ENCODE peak calls at places on chromosomes 5 and 9, in seven cellular contexts. X, R, L, P, J, W and Z are unnamed samples.
A peak's percentile ranks its signal among the peaks of the same experiment; 100 is the strongest.

GRCh38 chr5:35129921-35130485 is 82.3 kb upstream of the AGXT2 start:
- DNase-seq in L (peak; percentile 65), R (no peak), W (no peak), P (no peak), J (no peak), X (no peak), Z (no peak)

GRCh38 chr5:96687812-96688453 is 25.8 kb downstream of the CAST start:
- DNase-seq in J (peak; percentile 80), L (peak; percentile 83), P (no peak), X (no peak), W (no peak), R (no peak), Z (no peak)

GRCh38 chr9:131296906-131297500 is 7.5 kb downstream of the PLPP7 start:
- DNase-seq in W (no peak), R (no peak), L (no peak), X (no peak), J (no peak), P (no peak), Z (no peak)

GRCh38 chr5:76641514-76642120 is 18.4 kb upstream of the F2RL2 start:
- DNase-seq in X (no peak), R (no peak), P (peak; percentile 43), J (peak; percentile 85), L (peak; percentile 87), W (peak; percentile 68), Z (peak; percentile 27)

GRCh38 chr9:78215706-78216105 is 20.2 kb upstream of the CEP78 start:
- DNase-seq in X (no peak), P (no peak), L (no peak), J (peak; percentile 36), W (no peak), R (no peak), Z (no peak)

GRCh38 chr9:28774433-28775029 is 1201.2 kb upstream of the C9orf72 start:
- DNase-seq in J (peak; percentile 62), X (no peak), P (no peak), R (no peak), W (no peak), L (peak; percentile 31), Z (no peak)

GRCh38 chr5:33049845-33050244 is 338.7 kb downstream of the NPR3 start:
- DNase-seq in W (no peak), L (peak; percentile 69), X (peak; percentile 59), P (peak; percentile 48), R (no peak), J (peak; percentile 83), Z (no peak)

GRCh38 chr9:27626629-27627564 is 53.6 kb upstream of the C9orf72 start:
- DNase-seq in P (no peak), W (no peak), J (no peak), X (no peak), L (no peak), R (no peak), Z (no peak)

GRCh38 chr5:109239501-109239900 is 170.3 kb downstream of the PJA2 start:
- DNase-seq in L (no peak), P (no peak), W (no peak), X (no peak), J (peak; percentile 8), R (no peak), Z (no peak)

GRCh38 chr5:135377751-135378680 is 21.0 kb downstream of the MACROH2A1 start:
- DNase-seq in X (no peak), P (no peak), R (no peak), W (no peak), J (no peak), L (no peak), Z (no peak)

GRCh38 chr9:118529210-118529609 is 825.0 kb downstream of the TLR4 start:
- DNase-seq in J (peak; percentile 21), P (no peak), L (no peak), X (no peak), W (no peak), R (no peak), Z (no peak)

GRCh38 chr9:31304576-31304975 is 1079.9 kb upstream of the ACO1 start:
- DNase-seq in R (no peak), L (peak; percentile 85), W (no peak), P (no peak), X (no peak), J (peak; percentile 90), Z (no peak)

GRCh38 chr5:19886123-19886921 is 101.7 kb downstream of the CDH18 start:
- DNase-seq in X (no peak), L (peak; percentile 53), W (no peak), P (peak; percentile 49), R (no peak), J (peak; percentile 50), Z (no peak)

GRCh38 chr9:93962041-93962440 is 6.9 kb upstream of the BARX1 start:
- DNase-seq in P (no peak), X (no peak), J (no peak), L (peak; percentile 8), W (no peak), R (no peak), Z (no peak)

GRCh38 chr5:110590187-110590586 is 136.3 kb downstream of the TMEM232 start:
- DNase-seq in R (no peak), X (no peak), W (no peak), J (peak; percentile 36), P (peak; percentile 3), L (peak; percentile 25), Z (no peak)

GRCh38 chr5:146877178-146877681 is 1.3 kb downstream of the PPP2R2B start:
- DNase-seq in W (no peak), X (no peak), J (no peak), L (no peak), R (no peak), P (no peak), Z (no peak)

GRCh38 chr5:167294861-167295685 is 996.4 kb upstream of the WWC1 start:
- DNase-seq in L (peak; percentile 94), P (peak; percentile 78), J (peak; percentile 92), W (no peak), R (no peak), X (no peak), Z (no peak)

GRCh38 chr5:66454186-66455078 is 141.8 kb upstream of the MAST4 start:
- DNase-seq in W (no peak), R (no peak), X (no peak), L (peak; percentile 34), P (no peak), J (peak; percentile 91), Z (no peak)

GRCh38 chr5:133285583-133286021 is 233.8 kb downstream of the HSPA4 start:
- DNase-seq in X (no peak), R (peak; percentile 78), J (peak; percentile 18), P (no peak), W (no peak), L (peak; percentile 23), Z (peak; percentile 40)

GRCh38 chr9:125867752-125868400 is 120.7 kb downstream of the PBX3 start:
- DNase-seq in X (no peak), R (no peak), L (no peak), W (no peak), J (peak; percentile 80), P (no peak), Z (no peak)

GRCh38 chr9:114501786-114502682 is 3.2 kb downstream of the WHRN start:
- DNase-seq in L (peak; percentile 60), X (no peak), P (peak; percentile 18), J (no peak), W (no peak), R (no peak), Z (no peak)

GRCh38 chr5:121805931-121806330 is 45.8 kb upstream of the FTMT start:
- DNase-seq in L (peak; percentile 2), R (no peak), J (no peak), W (no peak), X (no peak), P (peak; percentile 27), Z (no peak)

GRCh38 chr5:80958611-80959010 is 1.6 kb upstream of the RASGRF2 start:
- DNase-seq in L (no peak), W (no peak), R (no peak), X (no peak), J (no peak), P (no peak), Z (no peak)

GRCh38 chr5:14659821-14660607 is 4.5 kb upstream of the OTULIN start:
- DNase-seq in J (peak; percentile 59), W (no peak), L (peak; percentile 84), R (no peak), X (no peak), P (peak; percentile 34), Z (no peak)

GRCh38 chr9:99894826-99895225 is 11.6 kb upstream of the STX17 start:
- DNase-seq in W (no peak), R (no peak), J (no peak), X (no peak), L (no peak), P (no peak), Z (no peak)

DNA sequence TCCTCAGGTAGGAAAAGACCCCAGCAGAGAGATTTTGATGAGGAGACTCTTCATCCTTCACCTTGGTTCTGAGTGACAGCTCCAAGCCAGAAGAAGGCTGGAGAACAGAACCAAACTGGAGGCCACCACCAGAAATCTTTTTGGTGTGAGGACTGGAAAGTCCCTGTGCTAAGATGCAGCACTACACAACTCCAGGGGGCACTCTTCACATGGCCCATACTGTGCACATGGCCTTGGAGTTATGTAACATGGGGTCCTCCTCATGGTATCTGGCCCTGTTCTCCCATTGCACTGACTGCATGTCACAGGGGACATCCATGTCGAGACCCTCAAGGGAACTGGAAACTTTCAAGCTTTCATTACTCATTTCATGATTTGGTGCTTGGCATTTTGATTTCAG is 17.3 kb upstream of the STX17 start:
- DNase-seq in L (no peak), W (no peak), P (no peak), J (no peak), R (no peak), X (no peak), Z (no peak)
- TF ChIP-seq CTCF in L (no peak), W (no peak), P (no peak), J (no peak), R (no peak), X (no peak), Z (no peak)

DNA sequence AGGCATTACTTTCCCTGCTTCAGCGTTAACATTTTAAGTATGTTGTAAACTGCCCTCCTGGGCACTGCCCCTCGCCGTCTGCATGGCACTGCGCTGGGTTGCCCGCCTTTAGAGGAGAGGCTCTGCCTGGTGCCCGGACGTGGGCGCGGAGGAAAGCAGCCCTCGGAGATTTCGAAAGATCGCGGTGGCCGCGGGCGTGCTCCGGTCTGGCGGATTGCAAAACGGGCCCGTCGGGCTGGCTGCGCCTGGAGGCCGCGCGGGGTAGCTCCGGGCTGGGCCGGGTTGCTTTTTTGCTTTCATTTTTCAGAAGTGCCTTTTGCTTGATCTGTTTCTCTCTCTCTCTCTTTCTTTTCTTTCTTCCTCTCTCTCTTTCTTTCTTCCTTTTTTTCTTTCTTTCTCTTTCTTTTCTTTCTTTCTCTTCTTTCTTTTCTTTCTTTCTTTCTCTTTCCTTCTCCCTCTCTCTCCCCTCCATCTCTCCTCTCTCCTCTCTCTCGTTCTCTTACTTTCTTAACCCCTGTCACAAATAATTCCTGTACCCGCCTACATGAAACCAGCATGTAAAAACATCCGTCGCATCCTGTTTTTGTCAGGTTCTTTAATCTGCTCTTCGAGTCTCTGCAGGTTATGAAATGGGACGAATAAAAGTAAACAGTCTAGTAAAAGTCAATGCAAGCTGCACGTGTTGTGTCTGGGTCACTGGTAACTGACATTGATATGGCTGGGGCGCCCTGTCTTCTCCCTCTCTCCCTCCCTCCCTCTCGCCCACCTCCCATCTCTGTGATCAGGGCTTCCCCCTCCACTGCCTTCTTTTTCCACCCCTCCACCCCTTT is 1.7 kb downstream of the FST start:
- DNase-seq in R (peak; percentile 88), J (peak; percentile 85), X (peak; percentile 93), P (no peak), L (peak; percentile 85), W (peak; percentile 37), Z (peak; percentile 87)
- TF ChIP-seq CTCF in R (peak; percentile 27), J (peak; percentile 23), X (no peak), P (no peak), L (peak; percentile 12), W (peak; percentile 53), Z (peak; percentile 27)

GRCh38 chr5:13278148-13278547 is 666.3 kb downstream of the DNAH5 start:
- DNase-seq in W (no peak), J (no peak), L (no peak), P (no peak), X (no peak), R (no peak), Z (no peak)
- TF ChIP-seq CTCF in W (peak; percentile 62), J (peak; percentile 11), L (no peak), P (no peak), X (no peak), R (no peak), Z (no peak)

GRCh38 chr5:74262810-74263209 is 377.7 kb downstream of the ENC1 start:
- DNase-seq in X (no peak), W (no peak), L (no peak), P (no peak), J (no peak), R (no peak), Z (no peak)
- TF ChIP-seq CTCF in X (no peak), W (no peak), L (no peak), P (no peak), J (no peak), R (no peak), Z (no peak)